ENCODE peak calls at places on chromosomes 5 and 9, in five cellular contexts. J is HFFc6, K is B cell, G is lower leg skin, N is fibroblast of the aortic adventitia. P is an unnamed sample.
A peak's percentile ranks its signal among the peaks of the same experiment; 100 is the strongest.

GRCh38 chr5:10563940-10564837 is at the start of gene ANKRD33B:
- DNase-seq in G (peak; percentile 93), N (peak; percentile 62), K (peak; percentile 86), J (peak; percentile 29), P (peak; percentile 44)

GRCh38 chr5:170917113-170917512 is 55.3 kb downstream of the RANBP17 start:
- DNase-seq in G (no peak), K (no peak), N (peak; percentile 16), J (no peak), P (no peak)

GRCh38 chr5:163916376-163916775 is 411.0 kb downstream of the MAT2B start:
- DNase-seq in G (no peak), N (no peak), J (no peak), K (peak; percentile 83), P (no peak)

GRCh38 chr5:5291357-5291756 is 131.1 kb upstream of the ICE1 start:
- DNase-seq in N (no peak), J (no peak), K (no peak), G (no peak), P (no peak)

GRCh38 chr5:66209350-66209749 is 65.2 kb downstream of the SREK1 start:
- DNase-seq in G (no peak), J (peak; percentile 56), K (no peak), N (no peak), P (no peak)

GRCh38 chr5:88602584-88602983 is 280.4 kb downstream of the MEF2C start:
- DNase-seq in K (no peak), N (no peak), J (no peak), G (no peak), P (no peak)

GRCh38 chr5:34627794-34628193 is 28.3 kb upstream of the RAI14 start:
- DNase-seq in G (no peak), K (no peak), N (peak; percentile 83), J (peak; percentile 71), P (no peak)

GRCh38 chr9:118693645-118694044 is 675.6 kb downstream of the BRINP1 start:
- DNase-seq in K (no peak), G (no peak), N (no peak), J (no peak), P (no peak)

GRCh38 chr9:14910178-14910805 is at the start of gene FREM1:
- DNase-seq in N (no peak), K (no peak), J (no peak), G (peak; percentile 87), P (no peak)

GRCh38 chr5:179343021-179343781 is 2.1 kb downstream of the ADAMTS2 start:
- DNase-seq in G (no peak), K (no peak), J (no peak), N (peak; percentile 16), P (no peak)

GRCh38 chr5:83711982-83712601 is 8.6 kb downstream of the HAPLN1 start:
- DNase-seq in K (no peak), G (no peak), J (peak; percentile 28), N (peak; percentile 65), P (no peak)

GRCh38 chr9:33229359-33230120 is 10.4 kb upstream of the SPINK4 start:
- DNase-seq in G (peak; percentile 93), N (no peak), K (no peak), J (no peak), P (no peak)

GRCh38 chr9:20041717-20042116 is 252.9 kb upstream of the SLC24A2 start:
- DNase-seq in K (no peak), N (no peak), G (no peak), J (no peak), P (no peak)

GRCh38 chr9:69174645-69175487 is 789 bp downstream of the TJP2 start:
- DNase-seq in N (peak; percentile 96), K (no peak), J (peak; percentile 95), G (peak; percentile 87), P (peak; percentile 31)

GRCh38 chr5:10680876-10681481 is 80.1 kb downstream of the DAP start:
- DNase-seq in N (no peak), K (no peak), G (peak; percentile 79), J (no peak), P (no peak)

GRCh38 chr9:115651456-115651855 is 502.1 kb upstream of the PAPPA start:
- DNase-seq in N (no peak), J (peak; percentile 25), K (no peak), G (no peak), P (no peak)

GRCh38 chr5:35626108-35626507 is 8.4 kb downstream of the SPEF2 start:
- DNase-seq in J (peak; percentile 52), K (no peak), G (no peak), N (no peak), P (no peak)

GRCh38 chr5:176296-176823 is 14.9 kb upstream of the LRRC14B start:
- DNase-seq in N (no peak), G (no peak), K (no peak), J (no peak), P (no peak)

GRCh38 chr5:32767948-32768427 is 56.9 kb downstream of the NPR3 start:
- DNase-seq in G (no peak), N (peak; percentile 89), J (peak; percentile 95), K (no peak), P (no peak)

GRCh38 chr5:5687113-5687512 is 264.6 kb downstream of the ICE1 start:
- DNase-seq in N (no peak), G (no peak), K (no peak), J (no peak), P (no peak)

GRCh38 chr9:131667576-131667975 is 72.3 kb downstream of the RAPGEF1 start:
- DNase-seq in K (peak; percentile 61), N (no peak), J (no peak), G (peak; percentile 29), P (no peak)

GRCh38 chr5:91635950-91636349 is 252.8 kb upstream of the ARRDC3 start:
- DNase-seq in N (no peak), J (no peak), G (no peak), K (no peak), P (no peak)

GRCh38 chr5:1239514-1240251 is 14.5 kb downstream of the SLC6A18 start:
- DNase-seq in N (no peak), J (no peak), G (no peak), K (no peak), P (no peak)

GRCh38 chr5:100446879-100447278 is 88.3 kb upstream of the FAM174A start:
- DNase-seq in K (no peak), J (no peak), G (no peak), N (no peak), P (no peak)

GRCh38 chr5:88480766-88481499 is 212.3 kb upstream of the TMEM161B start:
- DNase-seq in G (no peak), J (no peak), N (no peak), K (no peak), P (no peak)

GRCh38 chr5:173680660-173681242 is 64.3 kb upstream of the BOD1 start:
- DNase-seq in G (no peak), N (no peak), J (no peak), K (peak; percentile 79), P (no peak)

GRCh38 chr5:115435776-115436712 is 108.5 kb downstream of the FEM1C start:
- DNase-seq in K (no peak), G (no peak), N (peak; percentile 32), J (no peak), P (no peak)
- TF ChIP-seq CTCF in K (no peak), G (no peak), N (no peak), J (no peak), P (no peak)

GRCh38 chr9:135221951-135222631 is 134.6 kb downstream of the OLFM1 start:
- DNase-seq in G (no peak), N (no peak), K (no peak), J (no peak), P (no peak)
- TF ChIP-seq CTCF in G (no peak), N (no peak), K (no peak), J (no peak), P (no peak)

GRCh38 chr9:78958887-78959286 is 612.9 kb upstream of the TLE4 start:
- DNase-seq in K (no peak), J (no peak), N (no peak), G (no peak), P (no peak)
- TF ChIP-seq CTCF in K (no peak), J (peak; percentile 27), N (no peak), G (no peak), P (no peak)

GRCh38 chr5:11854926-11855325 is 49.3 kb downstream of the CTNND2 start:
- DNase-seq in K (no peak), J (no peak), G (no peak), N (no peak), P (no peak)
- TF ChIP-seq CTCF in K (no peak), J (no peak), G (no peak), N (no peak), P (no peak)

GRCh38 chr5:16679863-16680262 is 63.1 kb upstream of the RETREG1 start:
- DNase-seq in G (no peak), J (no peak), K (no peak), N (no peak), P (no peak)
- TF ChIP-seq CTCF in G (no peak), J (peak; percentile 32), K (no peak), N (no peak), P (no peak)

GRCh38 chr5:57258943-57259342 is 85.1 kb downstream of the GPBP1 start:
- DNase-seq in N (no peak), G (no peak), J (no peak), K (no peak), P (no peak)

GRCh38 chr5:57262533-57262932 is 88.7 kb downstream of the GPBP1 start:
- DNase-seq in J (no peak), N (no peak), G (no peak), K (no peak), P (no peak)

GRCh38 chr5:57258052-57258451 is 84.2 kb downstream of the GPBP1 start:
- DNase-seq in G (no peak), N (no peak), J (no peak), K (no peak), P (no peak)

GRCh38 chr5:57259704-57260103 is 85.8 kb downstream of the GPBP1 start:
- DNase-seq in J (no peak), N (no peak), K (no peak), G (no peak), P (no peak)
- TF ChIP-seq CTCF in J (no peak), N (no peak), K (no peak), G (no peak), P (no peak)